ENCODE peak calls at places on chromosome 1, in five cellular contexts. G is amygdala, U is CD14-positive monocyte, A is astrocyte of the spinal cord, D is NCI-H1092 treated with DMSO at 0.1 percent for 48 hours. F is an unnamed sample.

GRCh38 chr1:11704226-11704619 is 12.7 kb downstream of the DRAXIN start:
- DNase-seq in D (no peak), U (no peak), G (no peak), A (no peak), F (no peak)

GRCh38 chr1:23168462-23169218 is at the start of gene LUZP1:
- DNase-seq in D (peak), A (peak), G (peak), U (peak), F (peak)

GRCh38 chr1:221809101-221810029 is 67.5 kb upstream of the DUSP10 start:
- DNase-seq in U (no peak), D (no peak), G (no peak), A (peak), F (peak)

GRCh38 chr1:2374260-2375155 is 16.8 kb downstream of the MORN1 start:
- DNase-seq in U (peak), A (no peak), D (no peak), G (no peak), F (no peak)

GRCh38 chr1:182713492-182713891 is 29.1 kb upstream of the RGS8 start:
- DNase-seq in U (no peak), G (no peak), D (no peak), A (no peak), F (no peak)

GRCh38 chr1:92990828-92991227 is 29.6 kb upstream of the DIPK1A start:
- DNase-seq in U (no peak), D (peak), A (no peak), G (no peak), F (no peak)

GRCh38 chr1:28927442-28928305 is 13.3 kb downstream of the EPB41 start:
- DNase-seq in D (peak), G (no peak), U (no peak), A (peak), F (peak)

GRCh38 chr1:55695151-55695550 is 480.0 kb upstream of the USP24 start:
- DNase-seq in D (no peak), U (no peak), A (no peak), G (no peak), F (no peak)

GRCh38 chr1:9061949-9062555 is 7.4 kb downstream of the SLC2A5 start:
- DNase-seq in A (peak), U (no peak), G (no peak), D (no peak), F (peak)

GRCh38 chr1:55640708-55641473 is 425.7 kb upstream of the USP24 start:
- DNase-seq in D (no peak), A (peak), G (peak), U (peak), F (peak)

GRCh38 chr1:228842094-228842775 is 107.0 kb downstream of the RHOU start:
- DNase-seq in U (peak), G (no peak), D (no peak), A (peak), F (peak)

GRCh38 chr1:188476606-188477005 is 1647.9 kb downstream of the PLA2G4A start:
- DNase-seq in U (no peak), G (no peak), A (no peak), D (no peak), F (no peak)

GRCh38 chr1:197725044-197725443 is 50.2 kb downstream of the DENND1B start:
- DNase-seq in G (no peak), U (no peak), D (no peak), A (peak), F (peak)

GRCh38 chr1:147515046-147515869 is 26.0 kb upstream of the BCL9 start:
- DNase-seq in G (no peak), D (peak), U (no peak), A (peak), F (peak)

GRCh38 chr1:2306151-2306978 is 78.2 kb downstream of the SKI start:
- DNase-seq in G (no peak), U (no peak), D (no peak), A (no peak), F (no peak)

GRCh38 chr1:247184254-247184653 is 12.4 kb upstream of the ZNF124 start:
- DNase-seq in U (no peak), D (no peak), A (no peak), G (no peak), F (no peak)

GRCh38 chr1:175704621-175705020 is 38.8 kb downstream of the TNR start:
- DNase-seq in A (no peak), G (no peak), U (no peak), D (no peak), F (no peak)

GRCh38 chr1:43005460-43006351 is 47.0 kb upstream of the SLC2A1 start:
- DNase-seq in A (no peak), U (no peak), D (no peak), G (no peak), F (no peak)

GRCh38 chr1:198157241-198157846 is 546 bp downstream of the NEK7 start:
- DNase-seq in G (peak), D (peak), U (peak), A (peak), F (peak)

GRCh38 chr1:214127705-214128104 is 139.9 kb downstream of the PROX1 start:
- DNase-seq in G (no peak), D (no peak), U (no peak), A (no peak), F (no peak)

F was measured in RPMI7951.